ENCODE peak calls at places on chromosomes 11 and 22, in nine cellular contexts. N is CD8-positive, alpha-beta memory T cell; Z is GM23248; B is suprapubic skin; W is body of pancreas; M is naive thymus-derived CD4-positive, alpha-beta T cell; G is CD8-positive, alpha-beta T cell; K is adrenal gland; Q is fibroblast of lung. S is an unnamed sample.

GRCh38 chr22:38873469-38874411 is 1.7 kb upstream of the CBX6 start:
- DNase-seq in M (no peak), B (no peak), W (no peak), N (no peak), K (peak; percentile 52), Z (peak; percentile 11), G (peak; percentile 56), Q (no peak), S (no peak)

GRCh38 chr11:123406441-123407123 is 23.5 kb upstream of the GRAMD1B start:
- DNase-seq in W (no peak), Z (no peak), N (no peak), B (no peak), M (no peak), Q (no peak), G (no peak), K (no peak), S (no peak)

GRCh38 chr11:121503056-121503455 is 50.3 kb upstream of the SORL1-AS1 start:
- DNase-seq in M (no peak), K (no peak), N (no peak), Z (no peak), W (no peak), B (no peak), G (no peak), Q (no peak), S (no peak)

GRCh38 chr11:98099371-98099770 is 921.4 kb upstream of the CNTN5 start:
- DNase-seq in G (no peak), M (no peak), B (no peak), Z (no peak), Q (no peak), N (no peak), K (no peak), W (no peak), S (no peak)

GRCh38 chr11:26946209-26946828 is 47.6 kb upstream of the FIBIN start:
- DNase-seq in Z (peak; percentile 78), K (no peak), G (no peak), N (no peak), Q (peak; percentile 77), W (no peak), B (no peak), M (no peak), S (no peak)

GRCh38 chr11:68508425-68508824 is 47.9 kb downstream of the PPP6R3 start:
- DNase-seq in Q (peak; percentile 49), G (no peak), B (no peak), W (no peak), K (no peak), N (no peak), M (no peak), Z (no peak), S (no peak)

GRCh38 chr11:36469881-36470802 is 39.9 kb downstream of the TRAF6 start:
- DNase-seq in Z (peak; percentile 63), K (no peak), N (no peak), M (no peak), B (no peak), G (no peak), Q (peak; percentile 92), W (no peak), S (no peak)

GRCh38 chr11:62179995-62180394 is 10.0 kb upstream of the SCGB1D1 start:
- DNase-seq in W (no peak), K (no peak), M (no peak), N (no peak), Z (no peak), B (no peak), Q (no peak), G (no peak), S (no peak)

GRCh38 chr11:8641332-8641731 is 41.1 kb downstream of the TRIM66 start:
- DNase-seq in Z (no peak), N (no peak), Q (no peak), G (no peak), M (no peak), K (no peak), W (no peak), B (no peak), S (no peak)

GRCh38 chr11:134558258-134558835 is 146.3 kb upstream of the B3GAT1 start:
- DNase-seq in N (no peak), Q (no peak), G (peak; percentile 23), W (no peak), K (no peak), Z (no peak), B (peak; percentile 14), M (no peak), S (no peak)

GRCh38 chr11:284081-285020 is 4.6 kb upstream of the PGGHG start:
- DNase-seq in B (no peak), W (no peak), N (no peak), Q (no peak), K (no peak), G (peak; percentile 48), Z (no peak), M (no peak), S (peak; percentile 77)

GRCh38 chr11:109996060-109996459 is 97.1 kb upstream of the ZC3H12C start:
- DNase-seq in B (no peak), M (no peak), N (no peak), Z (no peak), Q (no peak), W (no peak), K (no peak), G (no peak), S (no peak)

GRCh38 chr11:110000858-110001257 is 92.3 kb upstream of the ZC3H12C start:
- DNase-seq in Q (peak; percentile 38), M (no peak), G (no peak), N (no peak), Z (no peak), B (no peak), K (no peak), W (no peak), S (no peak)

GRCh38 chr11:110000045-110000502 is 93.1 kb upstream of the ZC3H12C start:
- DNase-seq in W (no peak), Z (peak; percentile 96), K (no peak), Q (peak; percentile 98), M (no peak), G (no peak), B (no peak), N (no peak), S (no peak)

GRCh38 chr11:109994896-109995295 is 98.3 kb upstream of the ZC3H12C start:
- DNase-seq in Z (no peak), W (no peak), N (no peak), M (no peak), G (no peak), K (no peak), B (no peak), Q (no peak), S (no peak)

GRCh38 chr11:109998921-109999320 is 94.3 kb upstream of the ZC3H12C start:
- DNase-seq in Z (no peak), N (no peak), Q (no peak), W (no peak), K (no peak), B (no peak), M (no peak), G (no peak), S (no peak)
- H3K27ac ChIP-seq in Z (no peak overlapping the region), N (no peak overlapping the region), Q (no peak overlapping the region), W (no peak overlapping the region), K (no peak overlapping the region), B (no peak overlapping the region), M (no peak overlapping the region), G (no peak overlapping the region), S (no peak overlapping the region)

DNA sequence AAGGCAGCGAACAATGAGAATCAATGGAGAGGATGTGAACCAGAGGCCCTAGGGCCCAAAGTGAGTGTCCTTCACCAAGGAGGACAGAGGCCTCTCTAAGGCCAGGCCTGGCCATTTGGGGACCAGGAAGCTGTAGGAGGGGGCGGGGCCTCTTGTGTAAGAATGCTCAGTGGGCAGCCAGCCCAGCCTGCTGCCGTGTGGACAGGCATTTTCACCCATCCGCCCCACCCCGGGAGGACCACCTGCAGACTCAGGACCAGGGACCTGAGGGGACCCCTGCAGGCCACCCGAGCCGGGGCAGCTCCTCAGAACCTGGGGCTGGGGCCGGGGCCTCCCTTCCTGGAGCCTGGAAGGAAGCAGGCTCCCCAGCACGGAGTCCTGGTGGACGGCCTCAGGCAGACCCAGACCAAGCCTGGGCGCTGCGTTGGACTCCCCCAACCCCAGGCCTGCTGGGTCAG is 1.7 kb upstream of the TRABD start:
- DNase-seq in N (no peak), M (no peak), G (no peak), K (peak; percentile 81), Z (peak; percentile 77), W (peak; percentile 90), B (no peak), Q (peak; percentile 51), S (peak; percentile 89)
- H3K9me3 ChIP-seq in N (no peaks in the 10 kb centered on the region), M (no peaks in the 10 kb centered on the region), G (no peaks in the 10 kb centered on the region), K (no peaks in the 10 kb centered on the region), Z (no peaks in the 10 kb centered on the region), W (no peaks in the 10 kb centered on the region), B (no peaks in the 10 kb centered on the region), Q (no peaks in the 10 kb centered on the region), S (no peaks in the 10 kb centered on the region)

DNA sequence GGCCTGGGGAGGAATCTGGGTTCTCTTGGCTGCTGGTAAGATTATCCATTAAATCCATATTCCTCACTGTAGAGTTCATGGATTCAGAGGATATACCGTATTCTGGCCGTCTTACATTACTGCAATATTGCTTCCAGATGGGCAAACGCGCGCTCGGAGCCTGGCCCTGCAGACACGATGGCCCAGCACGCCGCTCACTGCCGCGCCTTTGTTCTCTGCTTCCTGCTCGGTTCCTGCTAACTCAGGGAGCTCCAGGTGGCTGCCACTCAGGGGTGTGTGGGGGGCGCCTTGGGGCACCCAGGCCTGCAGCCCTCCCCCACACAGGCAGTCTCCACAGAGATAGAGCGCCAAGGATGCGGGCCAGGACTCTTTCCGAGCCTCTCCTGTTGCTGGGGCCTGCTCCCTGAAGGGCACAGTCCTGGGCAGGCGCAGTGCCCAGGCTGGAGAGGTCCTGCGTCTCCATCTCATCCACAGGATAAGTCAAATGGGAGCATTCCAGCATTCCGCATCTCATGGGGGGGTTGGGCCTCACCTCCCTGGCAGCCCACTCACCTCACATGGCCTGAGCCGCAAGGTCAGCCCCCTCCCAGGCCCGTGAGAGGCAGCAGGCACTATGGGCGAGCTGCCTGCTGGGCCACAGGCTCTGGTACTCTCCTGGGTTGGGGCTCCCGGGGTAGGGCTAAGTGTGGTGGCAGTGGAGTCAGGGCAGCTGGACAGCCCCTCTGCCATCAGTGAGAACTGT is 14.1 kb upstream of the KCNQ1OT1 start:
- DNase-seq in K (no peak), M (no peak), W (no peak), Q (no peak), G (no peak), N (no peak), Z (no peak), B (no peak), S (no peak)
- H3K27ac ChIP-seq in K (no peak overlapping the region), M (no peak overlapping the region), W (no peak overlapping the region), Q (no peak overlapping the region), G (no peak overlapping the region), N (no peak overlapping the region), Z (no peak overlapping the region), B (no peak overlapping the region), S (no peak overlapping the region)

GRCh38 chr22:47250995-47251765 is 488.7 kb downstream of the TBC1D22A start:
- DNase-seq in Z (no peak), W (no peak), M (no peak), G (no peak), B (no peak), Q (no peak), K (no peak), N (no peak), S (no peak)

GRCh38 chr22:47247609-47248240 is 485.3 kb downstream of the TBC1D22A start:
- DNase-seq in B (no peak), Z (no peak), M (no peak), G (no peak), K (no peak), Q (no peak), W (no peak), N (no peak), S (no peak)

GRCh38 chr22:47248925-47249324 is 486.5 kb downstream of the TBC1D22A start:
- DNase-seq in G (no peak), K (no peak), W (no peak), N (no peak), M (no peak), Z (no peak), B (no peak), Q (no peak), S (no peak)

GRCh38 chr22:47249370-47249928 is 487.0 kb downstream of the TBC1D22A start:
- DNase-seq in G (no peak), N (no peak), B (no peak), Q (no peak), Z (no peak), M (no peak), K (no peak), W (no peak), S (no peak)

GRCh38 chr22:47251911-47252310 is 489.5 kb downstream of the TBC1D22A start:
- DNase-seq in Z (no peak), Q (no peak), K (peak; percentile 24), M (no peak), N (no peak), B (no peak), G (no peak), W (no peak), S (no peak)
- H3K9me3 ChIP-seq in Z (no peaks in the 10 kb centered on the region), Q (no peaks in the 10 kb centered on the region), K (no peaks in the 10 kb centered on the region), M (no peaks in the 10 kb centered on the region), N (no peaks in the 10 kb centered on the region), B (no peaks in the 10 kb centered on the region), G (no peaks in the 10 kb centered on the region), W (no peaks in the 10 kb centered on the region), S (no peaks in the 10 kb centered on the region)